ENCODE peak calls at places on chromosome 11, in seven cellular contexts. X, U, G, W, S, T and V are unnamed samples.

GRCh38 chr11:64163951-64164350 is 2.0 kb downstream of the MACROD1 start:
- DNase-seq in X (no peak), U (no peak), G (no peak), W (no peak), S (no peak), T (no peak), V (no peak)

GRCh38 chr11:19237813-19238212 is 2.9 kb downstream of the E2F8 start:
- DNase-seq in X (no peak), U (no peak), G (peak; percentile 79), W (no peak), S (no peak), T (no peak), V (no peak)

GRCh38 chr11:134025086-134025437 is 43.8 kb upstream of the JAM3 start:
- DNase-seq in X (no peak), U (no peak), G (no peak), W (peak; percentile 61), S (no peak), T (no peak), V (no peak)

GRCh38 chr11:129119036-129119435 is 73.1 kb downstream of the ARHGAP32 start:
- DNase-seq in X (no peak), U (no peak), G (no peak), W (no peak), S (no peak), T (no peak), V (no peak)

GRCh38 chr11:100849009-100849913 is 162.2 kb downstream of the ARHGAP42 start:
- DNase-seq in X (no peak), U (peak; percentile 78), G (no peak), W (no peak), S (no peak), T (no peak), V (no peak)

GRCh38 chr11:10933455-10934292 is 75.8 kb upstream of the ZBED5 start:
- DNase-seq in X (peak; percentile 79), U (peak; percentile 95), G (peak; percentile 95), W (peak; percentile 93), S (peak; percentile 65), T (peak; percentile 92), V (peak; percentile 43)

GRCh38 chr11:72353861-72354260 is 80.5 kb downstream of the CLPB start:
- DNase-seq in X (no peak), U (peak; percentile 26), G (no peak), W (peak; percentile 41), S (no peak), T (peak; percentile 24), V (no peak)

GRCh38 chr11:112734207-112734606 is 227.0 kb upstream of the NCAM1 start:
- DNase-seq in X (no peak), U (peak; percentile 20), G (no peak), W (peak; percentile 64), S (no peak), T (peak; percentile 22), V (no peak)

GRCh38 chr11:58963551-58964075 is 24.3 kb downstream of the GLYATL1 start:
- DNase-seq in X (no peak), U (peak; percentile 60), G (no peak), W (no peak), S (peak; percentile 70), T (no peak), V (no peak)

GRCh38 chr11:117197516-117198456 is 1.4 kb upstream of the TAGLN start:
- DNase-seq in X (no peak), U (peak; percentile 57), G (no peak), W (no peak), S (peak; percentile 77), T (peak; percentile 18), V (no peak)

GRCh38 chr11:96167787-96168186 is 175.2 kb downstream of the MAML2 start:
- DNase-seq in X (no peak), U (no peak), G (no peak), W (no peak), S (no peak), T (no peak), V (no peak)

GRCh38 chr11:120634706-120635105 is 123.2 kb downstream of the GRIK4 start:
- DNase-seq in X (no peak), U (no peak), G (no peak), W (no peak), S (no peak), T (no peak), V (no peak)

DNA sequence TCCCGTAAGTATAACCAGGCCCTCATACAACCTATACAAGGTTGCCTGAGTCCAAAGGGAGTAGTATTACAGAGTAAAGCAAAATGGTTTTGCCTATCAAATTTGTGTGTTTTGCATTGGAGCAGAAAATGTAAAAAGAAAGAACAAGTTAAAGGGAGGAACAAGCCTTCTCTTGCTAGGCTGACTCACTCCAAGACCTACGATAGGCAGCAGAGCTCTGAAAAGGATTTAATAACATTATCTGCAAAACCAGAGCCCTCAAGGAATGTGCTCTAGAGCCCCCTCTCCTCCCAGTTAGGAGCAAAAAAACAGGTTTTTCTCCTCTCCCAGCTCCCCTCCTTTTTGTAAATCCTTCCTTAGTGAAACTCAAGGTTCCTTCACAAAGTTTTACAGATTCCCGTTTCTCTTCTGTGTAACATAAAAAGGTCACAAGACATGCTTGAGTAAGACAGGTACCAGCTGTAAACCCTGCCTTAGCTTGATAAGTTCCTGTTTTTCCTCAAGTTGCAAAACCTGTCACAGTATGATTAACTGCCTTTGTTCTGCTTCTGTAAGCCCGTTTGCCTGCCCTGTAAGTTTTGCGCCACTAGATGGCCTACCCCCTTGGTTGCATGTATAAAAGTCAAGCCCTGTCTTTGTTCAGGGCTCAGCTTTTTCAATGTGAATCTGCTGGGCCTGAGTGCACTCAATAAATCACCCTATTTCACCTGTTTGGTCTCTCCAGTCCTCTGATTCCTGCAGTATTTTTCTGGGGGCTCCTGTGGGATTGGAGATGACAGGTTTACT is 498.2 kb downstream of the KCNA4 start:
- DNase-seq in X (no peak), U (peak; percentile 34), G (no peak), W (peak; percentile 30), S (no peak), T (no peak), V (no peak)
- TF ChIP-seq CTCF in X (no peak), U (peak; percentile 27), G (no peak), W (no peak), S (peak; percentile 30), T (no peak), V (no peak)

DNA sequence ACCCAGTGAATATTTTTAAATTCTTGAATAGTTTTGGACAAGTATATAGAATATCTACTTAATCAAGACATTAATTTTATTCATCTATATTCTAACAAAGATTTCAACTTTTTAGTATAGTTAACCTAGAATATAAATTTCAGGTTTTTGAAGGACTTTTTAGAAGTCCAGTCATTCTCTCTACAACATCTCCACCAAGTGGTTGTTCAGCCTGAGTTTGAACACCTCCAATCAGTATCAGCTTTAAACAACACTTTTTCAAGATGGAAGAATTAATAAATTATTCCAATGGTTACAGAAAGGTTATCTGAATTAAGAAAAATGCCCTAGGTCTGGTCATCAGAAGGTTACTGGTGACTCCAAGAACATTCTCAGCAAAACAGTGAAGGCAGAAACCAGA is 31.8 kb downstream of the EIF3M start:
- DNase-seq in X (peak; percentile 8), U (peak; percentile 53), G (no peak), W (peak; percentile 6), S (no peak), T (peak; percentile 28), V (no peak)
- TF ChIP-seq CTCF in X (peak; percentile 53), U (peak; percentile 20), G (no peak), W (peak; percentile 15), S (no peak), T (peak; percentile 51), V (peak; percentile 19)

GRCh38 chr11:9626778-9627394 is 37.0 kb upstream of the SWAP70 start:
- DNase-seq in X (no peak), U (no peak), G (no peak), W (no peak), S (peak; percentile 65), T (no peak), V (no peak)
- TF ChIP-seq CTCF in X (no peak), U (no peak), G (no peak), W (no peak), S (no peak), T (no peak), V (no peak)

DNA sequence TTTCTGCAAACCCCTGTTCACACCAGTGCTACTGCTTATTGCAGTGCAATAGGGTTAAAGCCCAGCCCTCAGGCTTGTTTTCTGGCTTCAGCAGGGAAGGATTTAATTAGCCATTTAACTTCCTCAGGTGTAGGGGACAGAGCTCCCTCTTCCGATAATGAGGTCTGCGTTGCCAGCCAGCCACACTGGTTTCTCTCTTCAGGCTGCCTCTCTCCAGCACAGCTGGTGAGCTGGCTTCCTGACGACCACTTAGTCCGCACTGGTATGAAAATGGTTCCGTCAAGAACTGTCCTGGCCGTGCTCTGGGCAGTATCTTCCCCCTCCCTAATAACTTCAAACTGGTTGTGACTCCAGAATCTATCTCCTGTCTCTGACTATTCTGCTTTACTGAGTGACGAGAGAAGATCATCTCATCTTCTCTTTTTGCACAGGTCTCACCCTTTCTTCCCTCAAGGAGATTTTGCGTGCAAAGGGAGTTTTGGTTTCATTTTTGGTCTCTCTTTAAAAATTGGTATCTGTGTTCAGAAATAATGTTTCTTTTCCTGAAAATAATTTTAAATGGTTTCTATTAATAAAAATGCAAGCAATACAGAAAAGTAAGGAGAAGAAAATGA is 49.2 kb downstream of the CNTN5 start:
- DNase-seq in X (no peak), U (peak; percentile 27), G (no peak), W (no peak), S (peak; percentile 15), T (peak; percentile 39), V (no peak)
- TF ChIP-seq CTCF in X (peak; percentile 3), U (no peak), G (no peak), W (no peak), S (no peak), T (peak; percentile 19), V (no peak)

DNA sequence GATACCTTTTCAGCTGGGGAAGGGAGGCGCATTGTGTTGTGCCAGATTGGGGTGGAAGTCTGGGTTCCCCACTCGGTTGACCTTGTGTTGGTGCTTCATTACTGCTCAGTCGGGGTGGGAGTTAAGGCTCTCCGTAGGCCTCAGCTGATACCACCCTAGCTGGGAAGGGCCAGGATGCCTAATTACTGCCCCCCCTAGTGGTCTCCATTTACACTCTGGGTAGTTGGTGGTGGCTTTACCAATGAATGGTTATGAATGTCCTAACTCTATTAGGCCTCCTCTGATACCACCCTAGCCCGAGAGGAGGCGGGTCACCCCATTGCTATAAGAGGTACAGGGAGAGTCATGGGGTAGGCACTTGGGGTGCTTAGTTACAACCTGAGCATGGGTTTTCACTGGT is 27.5 kb upstream of the HIKESHI start:
- DNase-seq in X (no peak), U (no peak), G (no peak), W (peak; percentile 15), S (no peak), T (no peak), V (no peak)
- TF ChIP-seq CTCF in X (no peak), U (peak; percentile 20), G (peak; percentile 2), W (no peak), S (peak; percentile 54), T (peak; percentile 57), V (no peak)

DNA sequence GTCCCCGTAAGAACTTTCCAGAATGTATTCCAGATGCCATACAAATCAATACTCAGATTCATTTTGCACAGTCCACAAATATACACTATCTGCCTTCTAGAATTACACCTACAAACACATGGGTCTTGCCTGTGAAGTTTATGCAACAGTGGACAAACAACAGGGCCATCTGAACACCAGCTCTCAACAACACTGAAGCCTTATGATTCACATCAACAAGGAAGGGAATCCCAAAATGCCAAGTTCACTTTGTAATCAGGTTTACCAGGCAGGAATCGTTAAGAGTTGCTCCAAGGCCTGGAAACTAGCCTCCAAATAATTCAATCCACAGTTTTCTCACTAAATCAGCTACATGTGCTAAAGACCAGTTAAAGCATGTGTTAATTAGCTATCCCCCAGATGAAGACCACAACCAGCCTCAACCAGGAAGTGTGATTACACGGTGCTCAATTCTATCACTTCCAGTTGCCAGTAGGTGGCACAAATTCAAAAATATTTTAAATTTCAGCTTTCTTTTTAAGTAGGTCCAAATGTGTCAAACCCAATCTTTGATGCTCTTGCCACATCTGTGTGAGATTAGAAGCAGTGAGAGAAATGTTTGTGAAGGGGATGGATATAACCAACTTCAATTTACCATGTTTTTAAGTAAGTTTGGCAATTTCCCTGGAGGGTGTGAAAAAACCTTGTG is 139.1 kb upstream of the BDNF start:
- DNase-seq in X (no peak), U (peak; percentile 49), G (no peak), W (peak; percentile 28), S (no peak), T (peak; percentile 52), V (no peak)
- TF ChIP-seq CTCF in X (no peak), U (peak; percentile 33), G (peak; percentile 26), W (peak; percentile 43), S (no peak), T (peak; percentile 75), V (peak; percentile 25)